ENCODE peak calls at places on chromosomes 13 and 19, in nine cellular contexts. X is brain microvascular endothelial cell; W is AG10803; M is effector CD4-positive, alpha-beta T cell; B is activated CD8-positive, alpha-beta memory T cell treated with anti-CD3 and anti-CD28 coated beads for 4 hours; Q is T-helper 9 cell; L is foreskin fibroblast; O is ecto neural progenitor cell; K is DMS153. N is an unnamed sample.
A peak's percentile ranks its signal among the peaks of the same experiment; 100 is the strongest.

GRCh38 chr19:41696402-41697197 is 8.5 kb upstream of the CEACAM7 start:
- DNase-seq in X (no peak), W (no peak), M (no peak), B (no peak), Q (no peak), L (peak; percentile 12), O (peak; percentile 63), K (no peak), N (no peak)

GRCh38 chr13:59459972-59460371 is 703.8 kb downstream of the DIAPH3 start:
- DNase-seq in X (no peak), W (peak; percentile 33), M (no peak), B (no peak), Q (no peak), L (peak; percentile 42), O (no peak), K (no peak), N (no peak)

GRCh38 chr19:10230155-10230903 is 802 bp downstream of the S1PR2 start:
- DNase-seq in X (no peak), W (peak; percentile 48), M (peak; percentile 72), B (peak; percentile 70), Q (peak; percentile 68), L (peak; percentile 73), O (peak; percentile 84), K (no peak), N (peak; percentile 46)

GRCh38 chr19:30293051-30293785 is 79.0 kb upstream of the ZNF536 start:
- DNase-seq in X (no peak), W (no peak), M (no peak), B (no peak), Q (no peak), L (no peak), O (no peak), K (no peak), N (no peak)

GRCh38 chr19:31171936-31172335 is 177.3 kb downstream of the TSHZ3 start:
- DNase-seq in X (no peak), W (no peak), M (no peak), B (no peak), Q (no peak), L (no peak), O (no peak), K (no peak), N (no peak)

GRCh38 chr13:108214511-108215383 is 589 bp downstream of the LIG4 start:
- DNase-seq in X (no peak), W (no peak), M (no peak), B (no peak), Q (no peak), L (no peak), O (peak; percentile 52), K (peak; percentile 15), N (peak; percentile 82)

GRCh38 chr13:36282818-36283432 is 14.7 kb downstream of the CCDC169 start:
- DNase-seq in X (no peak), W (peak; percentile 50), M (no peak), B (no peak), Q (no peak), L (peak; percentile 65), O (no peak), K (peak; percentile 7), N (peak; percentile 64)

GRCh38 chr19:1270168-1270853 is 1.2 kb downstream of the CIRBP start:
- DNase-seq in X (no peak), W (no peak), M (no peak), B (no peak), Q (no peak), L (peak; percentile 3), O (no peak), K (no peak), N (no peak)

GRCh38 chr19:49150944-49151243 is 4.3 kb downstream of the HRC start:
- DNase-seq in X (no peak), W (no peak), M (no peak), B (no peak), Q (no peak), L (no peak), O (no peak), K (no peak), N (no peak)

GRCh38 chr19:12943437-12944044 is 2.1 kb upstream of the RAD23A start:
- DNase-seq in X (no peak), W (no peak), M (no peak), B (no peak), Q (no peak), L (no peak), O (no peak), K (no peak), N (peak; percentile 41)

GRCh38 chr13:80924596-80924995 is 583.7 kb upstream of the SPRY2 start:
- DNase-seq in X (peak; percentile 76), W (no peak), M (no peak), B (no peak), Q (no peak), L (peak; percentile 85), O (no peak), K (no peak), N (no peak)

GRCh38 chr19:37007587-37008220 is 70.5 kb upstream of the ZNF420 start:
- DNase-seq in X (peak; percentile 40), W (peak; percentile 43), M (peak; percentile 16), B (peak; percentile 9), Q (peak; percentile 19), L (peak; percentile 40), O (no peak), K (no peak), N (no peak)

GRCh38 chr13:51895906-51896888 is 34.4 kb downstream of the CCDC70 start:
- DNase-seq in X (peak; percentile 54), W (peak; percentile 56), M (peak; percentile 7), B (no peak), Q (peak; percentile 11), L (peak; percentile 82), O (peak; percentile 72), K (peak; percentile 51), N (peak; percentile 69)

GRCh38 chr19:35320285-35320706 is 8.7 kb upstream of the CD22 start:
- DNase-seq in X (no peak), W (no peak), M (no peak), B (no peak), Q (no peak), L (no peak), O (no peak), K (no peak), N (no peak)

GRCh38 chr19:51295382-51296126 is 15.9 kb upstream of the IGLON5 start:
- DNase-seq in X (no peak), W (no peak), M (no peak), B (no peak), Q (no peak), L (no peak), O (no peak), K (no peak), N (no peak)

GRCh38 chr13:79541426-79542049 is 60.6 kb downstream of the NDFIP2 start:
- DNase-seq in X (peak; percentile 35), W (peak; percentile 68), M (no peak), B (no peak), Q (no peak), L (peak; percentile 75), O (no peak), K (peak; percentile 53), N (peak; percentile 89)

GRCh38 chr19:3284759-3285646 is 60.5 kb downstream of the CELF5 start:
- DNase-seq in X (peak; percentile 90), W (no peak), M (peak; percentile 52), B (peak; percentile 25), Q (peak; percentile 63), L (peak; percentile 54), O (peak; percentile 99), K (peak; percentile 87), N (no peak)

GRCh38 chr13:110119943-110120905 is 186.7 kb downstream of the COL4A1 start:
- DNase-seq in X (no peak), W (no peak), M (no peak), B (no peak), Q (no peak), L (no peak), O (peak; percentile 32), K (no peak), N (no peak)

GRCh38 chr19:33440241-33440640 is 66.7 kb downstream of the CEBPG start:
- DNase-seq in X (no peak), W (no peak), M (no peak), B (no peak), Q (no peak), L (no peak), O (no peak), K (no peak), N (no peak)

GRCh38 chr19:40995355-40995754 is 4.3 kb downstream of the CYP2B6 start:
- DNase-seq in X (no peak), W (no peak), M (no peak), B (no peak), Q (no peak), L (no peak), O (no peak), K (no peak), N (no peak)

GRCh38 chr13:26253262-26253786 is 605 bp upstream of the CDK8 start:
- DNase-seq in X (no peak), W (no peak), M (no peak), B (no peak), Q (no peak), L (no peak), O (no peak), K (no peak), N (no peak)

GRCh38 chr13:70098669-70099068 is 9.0 kb upstream of the ATXN8OS start:
- DNase-seq in X (no peak), W (no peak), M (no peak), B (no peak), Q (no peak), L (no peak), O (no peak), K (no peak), N (no peak)

GRCh38 chr13:24234200-24234915 is 73.8 kb downstream of the SPATA13 start:
- DNase-seq in X (no peak), W (no peak), M (no peak), B (no peak), Q (no peak), L (no peak), O (no peak), K (no peak), N (no peak)

GRCh38 chr13:44313674-44314073 is 60.0 kb upstream of the SERP2 start:
- DNase-seq in X (peak; percentile 87), W (peak; percentile 80), M (no peak), B (no peak), Q (no peak), L (peak; percentile 90), O (no peak), K (no peak), N (no peak)

GRCh38 chr19:33295621-33296472 is 6.5 kb downstream of the CEBPA start:
- DNase-seq in X (no peak), W (no peak), M (no peak), B (no peak), Q (no peak), L (no peak), O (no peak), K (no peak), N (no peak)

GRCh38 chr13:30720470-30720869 is 14.9 kb upstream of the ALOX5AP start:
- DNase-seq in X (no peak), W (peak; percentile 70), M (no peak), B (no peak), Q (no peak), L (peak; percentile 37), O (no peak), K (no peak), N (no peak)

GRCh38 chr19:51490676-51491075 is 10.9 kb downstream of the SIGLEC12 start:
- DNase-seq in X (no peak), W (no peak), M (no peak), B (no peak), Q (no peak), L (no peak), O (no peak), K (no peak), N (no peak)

GRCh38 chr13:77599351-77599750 is 63.8 kb downstream of the SCEL start:
- DNase-seq in X (no peak), W (no peak), M (no peak), B (no peak), Q (no peak), L (no peak), O (no peak), K (no peak), N (no peak)

N was measured in NCI-H1417.